ENCODE peak calls at places on chromosomes 7 and 10, in seven cellular contexts. W, H, L, P, U, X and C are unnamed samples.

GRCh38 chr10:103879409-103879808 is 24.0 kb upstream of the SH3PXD2A start:
- DNase-seq in W (no peak), H (no peak), L (no peak), P (no peak), U (no peak), X (no peak), C (no peak)

GRCh38 chr10:119535310-119535709 is 7.2 kb downstream of the RGS10 start:
- DNase-seq in W (no peak), H (no peak), L (no peak), P (no peak), U (peak), X (no peak), C (peak)

GRCh38 chr10:110918633-110919348 is at the start of gene BBIP1:
- DNase-seq in W (no peak), H (peak), L (peak), P (peak), U (peak), X (peak), C (peak)

GRCh38 chr10:124996854-124997215 is 54.9 kb downstream of the ZRANB1 start:
- DNase-seq in W (peak), H (no peak), L (no peak), P (no peak), U (no peak), X (no peak), C (no peak)

GRCh38 chr10:114753126-114753525 is 68.5 kb upstream of the FHIP2A start:
- DNase-seq in W (no peak), H (no peak), L (no peak), P (peak), U (peak), X (no peak), C (peak)

GRCh38 chr7:748446-748845 is 21.4 kb upstream of the PRKAR1B start:
- DNase-seq in W (peak), H (no peak), L (no peak), P (no peak), U (no peak), X (no peak), C (no peak)

GRCh38 chr7:517848-518629 is 1.6 kb downstream of the PDGFA start:
- DNase-seq in W (peak), H (no peak), L (peak), P (peak), U (peak), X (no peak), C (peak)

GRCh38 chr10:91043173-91043910 is 122.5 kb upstream of the ANKRD1 start:
- DNase-seq in W (no peak), H (peak), L (peak), P (peak), U (peak), X (no peak), C (peak)

GRCh38 chr10:69327463-69328345 is 49.4 kb downstream of the HK1 start:
- DNase-seq in W (peak), H (peak), L (no peak), P (no peak), U (peak), X (no peak), C (peak)